ENCODE peak calls at places on chromosomes 1 and 21, in four cellular contexts. One of them, this sample, is unnamed.
A peak's percentile ranks its signal among the peaks of the same experiment; 100 is the strongest.

GRCh38 chr1:106879538-106879937 is 176.9 kb upstream of the PRMT6 start:
- DNase-seq in stimulated activated CD8-positive, alpha-beta memory T cell treated with anti-CD3 and anti-CD28 coated beads, Interleukin-12 subunit alpha, Interleukin-12 subunit beta, amount 100 ng/mL, for 1 hour: no peak
- DNase-seq in activated effector memory CD4-positive, alpha-beta T cell treated with Interleukin-2 at 50 U/mL for 16 hours: no peak
- DNase-seq in H4: peak; percentile 5
- DNase-seq in this sample: no peak

GRCh38 chr1:246063013-246063616 is 444.0 kb downstream of the SMYD3 start:
- DNase-seq in stimulated activated CD8-positive, alpha-beta memory T cell treated with anti-CD3 and anti-CD28 coated beads, Interleukin-12 subunit alpha, Interleukin-12 subunit beta, amount 100 ng/mL, for 1 hour: no peak
- DNase-seq in activated effector memory CD4-positive, alpha-beta T cell treated with Interleukin-2 at 50 U/mL for 16 hours: no peak
- DNase-seq in H4: no peak
- DNase-seq in this sample: no peak

GRCh38 chr1:41241748-41242644 is at the start of gene SCMH1:
- DNase-seq in stimulated activated CD8-positive, alpha-beta memory T cell treated with anti-CD3 and anti-CD28 coated beads, Interleukin-12 subunit alpha, Interleukin-12 subunit beta, amount 100 ng/mL, for 1 hour: peak; percentile 27
- DNase-seq in activated effector memory CD4-positive, alpha-beta T cell treated with Interleukin-2 at 50 U/mL for 16 hours: peak; percentile 44
- DNase-seq in H4: no peak
- DNase-seq in this sample: no peak

GRCh38 chr1:27569088-27569459 is 34.9 kb downstream of the AHDC1 start:
- DNase-seq in activated effector memory CD4-positive, alpha-beta T cell treated with Interleukin-2 at 50 U/mL for 16 hours: no peak
- DNase-seq in H4: no peak
- DNase-seq in stimulated activated CD8-positive, alpha-beta memory T cell treated with anti-CD3 and anti-CD28 coated beads, Interleukin-12 subunit alpha, Interleukin-12 subunit beta, amount 100 ng/mL, for 1 hour: no peak
- DNase-seq in this sample: no peak

GRCh38 chr1:78068681-78069283 is 23.0 kb downstream of the GIPC2 start:
- DNase-seq in H4: no peak
- DNase-seq in activated effector memory CD4-positive, alpha-beta T cell treated with Interleukin-2 at 50 U/mL for 16 hours: no peak
- DNase-seq in stimulated activated CD8-positive, alpha-beta memory T cell treated with anti-CD3 and anti-CD28 coated beads, Interleukin-12 subunit alpha, Interleukin-12 subunit beta, amount 100 ng/mL, for 1 hour: no peak
- DNase-seq in this sample: no peak

GRCh38 chr21:44919913-44920693 is 596 bp downstream of the ITGB2 start:
- DNase-seq in H4: no peak
- DNase-seq in activated effector memory CD4-positive, alpha-beta T cell treated with Interleukin-2 at 50 U/mL for 16 hours: no peak
- DNase-seq in stimulated activated CD8-positive, alpha-beta memory T cell treated with anti-CD3 and anti-CD28 coated beads, Interleukin-12 subunit alpha, Interleukin-12 subunit beta, amount 100 ng/mL, for 1 hour: no peak
- DNase-seq in this sample: no peak

GRCh38 chr1:39960461-39960958 is 5.6 kb downstream of the MFSD2A start:
- DNase-seq in stimulated activated CD8-positive, alpha-beta memory T cell treated with anti-CD3 and anti-CD28 coated beads, Interleukin-12 subunit alpha, Interleukin-12 subunit beta, amount 100 ng/mL, for 1 hour: no peak
- DNase-seq in activated effector memory CD4-positive, alpha-beta T cell treated with Interleukin-2 at 50 U/mL for 16 hours: no peak
- DNase-seq in H4: no peak
- DNase-seq in this sample: peak; percentile 74

GRCh38 chr21:36096398-36097290 is 26.8 kb downstream of the CBR1 start:
- DNase-seq in stimulated activated CD8-positive, alpha-beta memory T cell treated with anti-CD3 and anti-CD28 coated beads, Interleukin-12 subunit alpha, Interleukin-12 subunit beta, amount 100 ng/mL, for 1 hour: no peak
- DNase-seq in activated effector memory CD4-positive, alpha-beta T cell treated with Interleukin-2 at 50 U/mL for 16 hours: no peak
- DNase-seq in H4: no peak
- DNase-seq in this sample: no peak

GRCh38 chr1:30462826-30463425 is 260.5 kb downstream of the MATN1 start:
- DNase-seq in activated effector memory CD4-positive, alpha-beta T cell treated with Interleukin-2 at 50 U/mL for 16 hours: no peak
- DNase-seq in stimulated activated CD8-positive, alpha-beta memory T cell treated with anti-CD3 and anti-CD28 coated beads, Interleukin-12 subunit alpha, Interleukin-12 subunit beta, amount 100 ng/mL, for 1 hour: no peak
- DNase-seq in H4: no peak
- DNase-seq in this sample: peak; percentile 22

GRCh38 chr21:45041351-45041805 is 33.0 kb upstream of the ADARB1 start:
- DNase-seq in H4: peak; percentile 59
- DNase-seq in activated effector memory CD4-positive, alpha-beta T cell treated with Interleukin-2 at 50 U/mL for 16 hours: no peak
- DNase-seq in stimulated activated CD8-positive, alpha-beta memory T cell treated with anti-CD3 and anti-CD28 coated beads, Interleukin-12 subunit alpha, Interleukin-12 subunit beta, amount 100 ng/mL, for 1 hour: no peak
- DNase-seq in this sample: no peak

GRCh38 chr1:172286629-172287076 is 133.8 kb upstream of the C1orf105 start:
- DNase-seq in stimulated activated CD8-positive, alpha-beta memory T cell treated with anti-CD3 and anti-CD28 coated beads, Interleukin-12 subunit alpha, Interleukin-12 subunit beta, amount 100 ng/mL, for 1 hour: no peak
- DNase-seq in activated effector memory CD4-positive, alpha-beta T cell treated with Interleukin-2 at 50 U/mL for 16 hours: no peak
- DNase-seq in H4: peak; percentile 80
- DNase-seq in this sample: no peak

GRCh38 chr1:62573675-62574074 is 23.6 kb upstream of the ANGPTL3 start:
- DNase-seq in stimulated activated CD8-positive, alpha-beta memory T cell treated with anti-CD3 and anti-CD28 coated beads, Interleukin-12 subunit alpha, Interleukin-12 subunit beta, amount 100 ng/mL, for 1 hour: no peak
- DNase-seq in activated effector memory CD4-positive, alpha-beta T cell treated with Interleukin-2 at 50 U/mL for 16 hours: no peak
- DNase-seq in H4: no peak
- DNase-seq in this sample: no peak

GRCh38 chr1:231395051-231395995 is 26.8 kb downstream of the EGLN1 start:
- DNase-seq in H4: peak; percentile 77
- DNase-seq in activated effector memory CD4-positive, alpha-beta T cell treated with Interleukin-2 at 50 U/mL for 16 hours: no peak
- DNase-seq in stimulated activated CD8-positive, alpha-beta memory T cell treated with anti-CD3 and anti-CD28 coated beads, Interleukin-12 subunit alpha, Interleukin-12 subunit beta, amount 100 ng/mL, for 1 hour: no peak
- DNase-seq in this sample: no peak

GRCh38 chr1:20658166-20658915 is 2.8 kb downstream of the DDOST start:
- DNase-seq in H4: no peak
- DNase-seq in activated effector memory CD4-positive, alpha-beta T cell treated with Interleukin-2 at 50 U/mL for 16 hours: no peak
- DNase-seq in stimulated activated CD8-positive, alpha-beta memory T cell treated with anti-CD3 and anti-CD28 coated beads, Interleukin-12 subunit alpha, Interleukin-12 subunit beta, amount 100 ng/mL, for 1 hour: no peak
- DNase-seq in this sample: no peak

GRCh38 chr1:30612666-30613065 is 110.7 kb downstream of the MATN1 start:
- DNase-seq in stimulated activated CD8-positive, alpha-beta memory T cell treated with anti-CD3 and anti-CD28 coated beads, Interleukin-12 subunit alpha, Interleukin-12 subunit beta, amount 100 ng/mL, for 1 hour: no peak
- DNase-seq in activated effector memory CD4-positive, alpha-beta T cell treated with Interleukin-2 at 50 U/mL for 16 hours: no peak
- DNase-seq in H4: no peak
- DNase-seq in this sample: no peak

GRCh38 chr1:41716188-41717130 is 202.3 kb downstream of the HIVEP3 start:
- DNase-seq in H4: no peak
- DNase-seq in activated effector memory CD4-positive, alpha-beta T cell treated with Interleukin-2 at 50 U/mL for 16 hours: no peak
- DNase-seq in stimulated activated CD8-positive, alpha-beta memory T cell treated with anti-CD3 and anti-CD28 coated beads, Interleukin-12 subunit alpha, Interleukin-12 subunit beta, amount 100 ng/mL, for 1 hour: no peak
- DNase-seq in this sample: no peak

GRCh38 chr1:64686828-64687724 is 57.8 kb upstream of the RAVER2 start:
- DNase-seq in stimulated activated CD8-positive, alpha-beta memory T cell treated with anti-CD3 and anti-CD28 coated beads, Interleukin-12 subunit alpha, Interleukin-12 subunit beta, amount 100 ng/mL, for 1 hour: peak; percentile 4
- DNase-seq in H4: peak; percentile 55
- DNase-seq in activated effector memory CD4-positive, alpha-beta T cell treated with Interleukin-2 at 50 U/mL for 16 hours: no peak
- DNase-seq in this sample: no peak

GRCh38 chr1:155219592-155220031 is 11.1 kb downstream of the MTX1 start:
- DNase-seq in H4: no peak
- DNase-seq in activated effector memory CD4-positive, alpha-beta T cell treated with Interleukin-2 at 50 U/mL for 16 hours: no peak
- DNase-seq in stimulated activated CD8-positive, alpha-beta memory T cell treated with anti-CD3 and anti-CD28 coated beads, Interleukin-12 subunit alpha, Interleukin-12 subunit beta, amount 100 ng/mL, for 1 hour: no peak
- DNase-seq in this sample: no peak

GRCh38 chr1:109792056-109792831 is 28.5 kb upstream of the EPS8L3 start:
- DNase-seq in stimulated activated CD8-positive, alpha-beta memory T cell treated with anti-CD3 and anti-CD28 coated beads, Interleukin-12 subunit alpha, Interleukin-12 subunit beta, amount 100 ng/mL, for 1 hour: no peak
- DNase-seq in H4: peak; percentile 89
- DNase-seq in activated effector memory CD4-positive, alpha-beta T cell treated with Interleukin-2 at 50 U/mL for 16 hours: no peak
- DNase-seq in this sample: peak; percentile 83

GRCh38 chr21:43731891-43732711 is 13.2 kb downstream of the PDXK start:
- DNase-seq in stimulated activated CD8-positive, alpha-beta memory T cell treated with anti-CD3 and anti-CD28 coated beads, Interleukin-12 subunit alpha, Interleukin-12 subunit beta, amount 100 ng/mL, for 1 hour: no peak
- DNase-seq in activated effector memory CD4-positive, alpha-beta T cell treated with Interleukin-2 at 50 U/mL for 16 hours: no peak
- DNase-seq in H4: no peak
- DNase-seq in this sample: no peak

GRCh38 chr1:98211271-98211840 is 290.5 kb upstream of the DPYD start:
- DNase-seq in stimulated activated CD8-positive, alpha-beta memory T cell treated with anti-CD3 and anti-CD28 coated beads, Interleukin-12 subunit alpha, Interleukin-12 subunit beta, amount 100 ng/mL, for 1 hour: no peak
- DNase-seq in activated effector memory CD4-positive, alpha-beta T cell treated with Interleukin-2 at 50 U/mL for 16 hours: no peak
- DNase-seq in H4: no peak
- DNase-seq in this sample: no peak

GRCh38 chr1:30437059-30437576 is 286.3 kb downstream of the MATN1 start:
- DNase-seq in activated effector memory CD4-positive, alpha-beta T cell treated with Interleukin-2 at 50 U/mL for 16 hours: no peak
- DNase-seq in stimulated activated CD8-positive, alpha-beta memory T cell treated with anti-CD3 and anti-CD28 coated beads, Interleukin-12 subunit alpha, Interleukin-12 subunit beta, amount 100 ng/mL, for 1 hour: no peak
- DNase-seq in H4: no peak
- DNase-seq in this sample: no peak

GRCh38 chr1:155962599-155963211 is 15.6 kb downstream of the ARHGEF2 start:
- DNase-seq in activated effector memory CD4-positive, alpha-beta T cell treated with Interleukin-2 at 50 U/mL for 16 hours: no peak
- DNase-seq in stimulated activated CD8-positive, alpha-beta memory T cell treated with anti-CD3 and anti-CD28 coated beads, Interleukin-12 subunit alpha, Interleukin-12 subunit beta, amount 100 ng/mL, for 1 hour: no peak
- DNase-seq in H4: no peak
- DNase-seq in this sample: no peak

GRCh38 chr1:156414440-156415064 is 45.5 kb downstream of the RHBG start:
- DNase-seq in stimulated activated CD8-positive, alpha-beta memory T cell treated with anti-CD3 and anti-CD28 coated beads, Interleukin-12 subunit alpha, Interleukin-12 subunit beta, amount 100 ng/mL, for 1 hour: no peak
- DNase-seq in H4: no peak
- DNase-seq in activated effector memory CD4-positive, alpha-beta T cell treated with Interleukin-2 at 50 U/mL for 16 hours: no peak
- DNase-seq in this sample: no peak

GRCh38 chr1:28326505-28326904 is 2.3 kb upstream of the MED18 start:
- DNase-seq in activated effector memory CD4-positive, alpha-beta T cell treated with Interleukin-2 at 50 U/mL for 16 hours: no peak
- DNase-seq in stimulated activated CD8-positive, alpha-beta memory T cell treated with anti-CD3 and anti-CD28 coated beads, Interleukin-12 subunit alpha, Interleukin-12 subunit beta, amount 100 ng/mL, for 1 hour: no peak
- DNase-seq in H4: no peak
- DNase-seq in this sample: no peak

GRCh38 chr1:78834201-78834741 is 172.3 kb downstream of the ADGRL4 start:
- DNase-seq in activated effector memory CD4-positive, alpha-beta T cell treated with Interleukin-2 at 50 U/mL for 16 hours: no peak
- DNase-seq in stimulated activated CD8-positive, alpha-beta memory T cell treated with anti-CD3 and anti-CD28 coated beads, Interleukin-12 subunit alpha, Interleukin-12 subunit beta, amount 100 ng/mL, for 1 hour: no peak
- DNase-seq in H4: peak; percentile 39
- DNase-seq in this sample: no peak

GRCh38 chr1:91631718-91632330 is 131.2 kb downstream of the CDC7 start:
- DNase-seq in stimulated activated CD8-positive, alpha-beta memory T cell treated with anti-CD3 and anti-CD28 coated beads, Interleukin-12 subunit alpha, Interleukin-12 subunit beta, amount 100 ng/mL, for 1 hour: no peak
- DNase-seq in H4: no peak
- DNase-seq in activated effector memory CD4-positive, alpha-beta T cell treated with Interleukin-2 at 50 U/mL for 16 hours: no peak
- DNase-seq in this sample: no peak

GRCh38 chr1:81800741-81801031 is at the start of gene ADGRL2:
- DNase-seq in H4: no peak
- DNase-seq in stimulated activated CD8-positive, alpha-beta memory T cell treated with anti-CD3 and anti-CD28 coated beads, Interleukin-12 subunit alpha, Interleukin-12 subunit beta, amount 100 ng/mL, for 1 hour: no peak
- DNase-seq in activated effector memory CD4-positive, alpha-beta T cell treated with Interleukin-2 at 50 U/mL for 16 hours: no peak
- DNase-seq in this sample: no peak

GRCh38 chr1:77545970-77546369 is 136.5 kb downstream of the ZZZ3 start:
- DNase-seq in stimulated activated CD8-positive, alpha-beta memory T cell treated with anti-CD3 and anti-CD28 coated beads, Interleukin-12 subunit alpha, Interleukin-12 subunit beta, amount 100 ng/mL, for 1 hour: no peak
- DNase-seq in H4: no peak
- DNase-seq in activated effector memory CD4-positive, alpha-beta T cell treated with Interleukin-2 at 50 U/mL for 16 hours: no peak
- DNase-seq in this sample: no peak

GRCh38 chr1:111938123-111938522 is 51.3 kb downstream of the KCND3 start:
- DNase-seq in H4: no peak
- DNase-seq in stimulated activated CD8-positive, alpha-beta memory T cell treated with anti-CD3 and anti-CD28 coated beads, Interleukin-12 subunit alpha, Interleukin-12 subunit beta, amount 100 ng/mL, for 1 hour: no peak
- DNase-seq in activated effector memory CD4-positive, alpha-beta T cell treated with Interleukin-2 at 50 U/mL for 16 hours: no peak
- DNase-seq in this sample: no peak

GRCh38 chr1:218482683-218483082 is 137.5 kb downstream of the TGFB2 start:
- DNase-seq in activated effector memory CD4-positive, alpha-beta T cell treated with Interleukin-2 at 50 U/mL for 16 hours: no peak
- DNase-seq in stimulated activated CD8-positive, alpha-beta memory T cell treated with anti-CD3 and anti-CD28 coated beads, Interleukin-12 subunit alpha, Interleukin-12 subunit beta, amount 100 ng/mL, for 1 hour: no peak
- DNase-seq in H4: no peak
- DNase-seq in this sample: no peak

GRCh38 chr1:209132736-209133467 is 450.6 kb upstream of the CAMK1G start:
- DNase-seq in activated effector memory CD4-positive, alpha-beta T cell treated with Interleukin-2 at 50 U/mL for 16 hours: no peak
- DNase-seq in H4: no peak
- DNase-seq in stimulated activated CD8-positive, alpha-beta memory T cell treated with anti-CD3 and anti-CD28 coated beads, Interleukin-12 subunit alpha, Interleukin-12 subunit beta, amount 100 ng/mL, for 1 hour: no peak
- DNase-seq in this sample: no peak

GRCh38 chr1:192545781-192546521 is 29.6 kb upstream of the RGS1 start:
- DNase-seq in activated effector memory CD4-positive, alpha-beta T cell treated with Interleukin-2 at 50 U/mL for 16 hours: no peak
- DNase-seq in H4: no peak
- DNase-seq in stimulated activated CD8-positive, alpha-beta memory T cell treated with anti-CD3 and anti-CD28 coated beads, Interleukin-12 subunit alpha, Interleukin-12 subunit beta, amount 100 ng/mL, for 1 hour: no peak
- DNase-seq in this sample: no peak

GRCh38 chr21:35401476-35401875 is 352.4 kb upstream of the RUNX1 start:
- DNase-seq in activated effector memory CD4-positive, alpha-beta T cell treated with Interleukin-2 at 50 U/mL for 16 hours: no peak
- DNase-seq in stimulated activated CD8-positive, alpha-beta memory T cell treated with anti-CD3 and anti-CD28 coated beads, Interleukin-12 subunit alpha, Interleukin-12 subunit beta, amount 100 ng/mL, for 1 hour: no peak
- DNase-seq in H4: no peak
- DNase-seq in this sample: no peak

GRCh38 chr21:16180613-16181012 is 450.8 kb downstream of the USP25 start:
- DNase-seq in stimulated activated CD8-positive, alpha-beta memory T cell treated with anti-CD3 and anti-CD28 coated beads, Interleukin-12 subunit alpha, Interleukin-12 subunit beta, amount 100 ng/mL, for 1 hour: no peak
- DNase-seq in activated effector memory CD4-positive, alpha-beta T cell treated with Interleukin-2 at 50 U/mL for 16 hours: no peak
- DNase-seq in H4: no peak
- DNase-seq in this sample: no peak

GRCh38 chr1:76086597-76086996 is 12.1 kb downstream of the ST6GALNAC3 start:
- DNase-seq in stimulated activated CD8-positive, alpha-beta memory T cell treated with anti-CD3 and anti-CD28 coated beads, Interleukin-12 subunit alpha, Interleukin-12 subunit beta, amount 100 ng/mL, for 1 hour: no peak
- DNase-seq in H4: no peak
- DNase-seq in activated effector memory CD4-positive, alpha-beta T cell treated with Interleukin-2 at 50 U/mL for 16 hours: no peak
- DNase-seq in this sample: no peak